ENCODE peak calls at places on chromosome X, in five cellular contexts. T is SK-N-SH, E is HepG2, C is K562, H is H1. U is an unnamed sample.
A peak's percentile ranks its signal among the peaks of the same experiment; 100 is the strongest.

GRCh38 chrX:136170109-136170800 is 22.9 kb downstream of the FHL1 start:
- DNase-seq in T (no peak), E (no peak), C (no peak), H (no peak), U (peak; percentile 41)

GRCh38 chrX:38515291-38515690 is 46.1 kb upstream of the TSPAN7 start:
- DNase-seq in T (no peak), E (no peak), C (no peak), H (no peak), U (no peak)

GRCh38 chrX:22090181-22090580 is 58.1 kb downstream of the PHEX start:
- DNase-seq in T (no peak), E (no peak), C (no peak), H (no peak), U (no peak)

GRCh38 chrX:149758068-149758714 is 15.7 kb upstream of the HSFX1 start:
- DNase-seq in T (no peak), E (no peak), C (no peak), H (no peak), U (no peak)

GRCh38 chrX:134671207-134671750 is 13.0 kb upstream of the PLAC1 start:
- DNase-seq in T (no peak), E (no peak), C (no peak), H (no peak), U (no peak)

GRCh38 chrX:106178826-106179225 is 10.7 kb downstream of the PWWP3B start:
- DNase-seq in T (no peak), E (no peak), C (no peak), H (no peak), U (no peak)

GRCh38 chrX:23736030-23736429 is 7.0 kb downstream of the ACOT9 start:
- DNase-seq in T (no peak), E (no peak), C (no peak), H (no peak), U (no peak)

GRCh38 chrX:134002921-134003615 is 17.7 kb upstream of the GPC3 start:
- DNase-seq in T (no peak), E (no peak), C (no peak), H (no peak), U (no peak)

GRCh38 chrX:95076449-95076848 is 1402.4 kb downstream of the FAM133A start:
- DNase-seq in T (peak; percentile 0), E (peak; percentile 2), C (peak; percentile 19), H (no peak), U (peak; percentile 38)

GRCh38 chrX:132564026-132564425 is 75.2 kb upstream of the MBNL3 start:
- DNase-seq in T (no peak), E (no peak), C (no peak), H (no peak), U (no peak)

GRCh38 chrX:132559101-132559500 is 70.3 kb upstream of the MBNL3 start:
- DNase-seq in T (no peak), E (peak; percentile 33), C (peak; percentile 4), H (no peak), U (no peak)

GRCh38 chrX:132565273-132565672 is 76.4 kb upstream of the MBNL3 start:
- DNase-seq in T (no peak), E (no peak), C (no peak), H (no peak), U (no peak)

GRCh38 chrX:132561974-132562373 is 73.1 kb upstream of the MBNL3 start:
- DNase-seq in T (no peak), E (peak; percentile 52), C (no peak), H (no peak), U (no peak)

DNA sequence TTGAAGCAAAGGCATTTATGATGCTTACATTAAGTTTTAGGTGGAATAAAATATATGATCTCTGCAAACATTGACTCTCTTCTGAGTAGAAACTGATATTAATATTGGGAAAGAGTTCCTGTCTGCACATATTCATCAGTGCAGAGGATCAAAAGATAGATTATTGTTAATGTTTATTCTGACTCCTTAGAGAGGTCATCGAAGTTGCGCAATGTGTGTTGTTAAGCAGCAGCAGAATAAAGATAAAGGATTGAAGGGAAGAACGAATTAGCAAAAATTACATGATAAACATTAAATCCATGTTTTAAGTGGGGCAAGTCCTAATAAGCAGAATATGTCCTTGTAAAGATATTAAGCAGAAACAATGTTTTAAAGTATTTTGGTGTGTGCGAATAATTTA is 72.6 kb upstream of the MBNL3 start:
- DNase-seq in T (no peak), E (peak; percentile 48), C (no peak), H (no peak), U (no peak)
- TF ChIP-seq JUND in T (no peak), E (no peak), C (no peak), H (no peak), U (no peak)

GRCh38 chrX:85619962-85620361 is 240.5 kb upstream of the POF1B start:
- DNase-seq in T (no peak), E (no peak), C (no peak), H (no peak), U (no peak)

GRCh38 chrX:85627363-85627762 is 247.9 kb upstream of the POF1B start:
- DNase-seq in T (peak; percentile 6), E (no peak), C (peak; percentile 5), H (no peak), U (peak; percentile 12)

GRCh38 chrX:85620466-85620865 is 241.0 kb upstream of the POF1B start:
- DNase-seq in T (no peak), E (no peak), C (no peak), H (no peak), U (no peak)

GRCh38 chrX:85622635-85623034 is 243.2 kb upstream of the POF1B start:
- DNase-seq in T (no peak), E (no peak), C (no peak), H (no peak), U (no peak)
- TF ChIP-seq JUND in T (no peak), E (no peak), C (no peak), H (no peak), U (no peak)

DNA sequence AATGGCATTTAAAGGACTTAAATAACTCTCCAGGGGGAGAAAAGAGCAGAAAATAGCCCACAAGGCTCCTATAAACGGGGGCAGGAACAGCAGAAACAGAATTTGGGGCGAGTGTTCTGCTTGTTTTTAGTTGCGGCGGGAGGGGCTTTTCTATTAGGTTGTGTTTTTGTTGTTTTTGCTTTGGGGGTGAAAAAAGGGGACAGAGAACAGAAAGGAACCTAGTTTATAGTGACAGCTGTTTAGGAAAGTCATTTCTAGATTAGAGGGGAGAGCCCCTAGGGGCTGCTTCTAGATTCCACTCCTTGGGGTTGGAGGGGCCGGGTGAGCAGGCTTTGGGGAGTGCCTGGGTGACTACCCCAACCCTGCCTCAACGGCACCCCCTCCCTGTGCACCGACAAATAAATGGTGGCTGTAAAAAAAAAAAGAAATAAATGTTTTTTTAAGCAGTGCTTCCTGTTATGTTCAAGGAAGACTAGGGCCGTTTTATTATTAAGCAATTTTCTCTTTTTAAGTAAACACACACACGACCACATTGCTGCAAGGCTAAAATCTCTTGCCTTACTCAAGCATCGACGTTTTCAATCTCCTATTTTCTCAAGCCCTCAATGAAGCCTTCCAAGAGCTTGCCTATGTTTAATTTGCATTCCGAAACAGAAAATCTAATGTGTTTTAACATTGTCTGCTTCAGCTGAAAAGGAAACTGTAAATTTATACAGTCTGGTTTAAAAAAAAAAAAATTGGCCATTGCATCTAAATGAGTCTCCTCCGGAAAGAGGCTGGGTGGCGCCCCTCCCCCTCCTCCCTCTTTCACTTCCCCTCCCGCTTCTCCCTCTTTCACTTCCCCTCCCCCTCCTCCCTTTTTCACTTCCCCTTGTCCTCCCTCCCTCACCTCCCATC is 123.3 kb upstream of the TBL1X start:
- DNase-seq in T (peak; percentile 63), E (no peak), C (peak; percentile 72), H (no peak), U (peak; percentile 52)
- TF ChIP-seq JUND in T (no peak), E (no peak), C (no peak), H (no peak), U (no peak)

GRCh38 chrX:16585486-16586370 is 64.2 kb upstream of the S100G start:
- DNase-seq in T (no peak), E (no peak), C (no peak), H (no peak), U (no peak)
- TF ChIP-seq JUND in T (no peak), E (no peak), C (no peak), H (no peak), U (no peak)

GRCh38 chrX:111445485-111445884 is 33.5 kb upstream of the DCX start:
- DNase-seq in T (peak; percentile 16), E (peak; percentile 21), C (peak; percentile 48), H (no peak), U (peak; percentile 40)
- TF ChIP-seq JUND in T (no peak), E (no peak), C (no peak), H (no peak), U (no peak)

DNA sequence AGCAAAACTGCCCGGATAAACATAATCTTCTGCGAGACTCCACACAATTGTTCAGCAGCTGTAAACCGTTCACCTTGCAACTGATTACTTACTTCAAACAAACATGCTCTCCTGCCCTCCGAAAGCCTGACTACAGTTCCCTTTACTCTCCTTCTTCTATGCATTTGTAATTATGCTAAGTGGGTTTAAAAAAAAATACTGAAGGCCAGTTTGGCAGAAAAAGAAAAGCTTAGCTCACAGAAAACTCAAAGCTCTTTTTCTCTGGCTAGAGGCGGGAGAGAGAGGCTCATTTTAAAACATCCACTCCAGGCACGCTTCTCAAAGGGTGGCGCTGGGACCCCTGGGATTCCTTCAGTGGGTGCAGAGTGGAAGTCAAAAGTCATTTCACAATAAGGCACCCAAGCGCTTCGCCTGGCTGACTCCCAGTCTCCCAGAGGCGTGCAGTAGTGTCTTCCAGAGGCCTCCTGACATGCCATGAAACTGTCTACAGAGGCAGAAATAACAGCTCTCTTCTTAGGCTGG is 1.9 kb downstream of the DHRSX start:
- DNase-seq in T (no peak), E (peak; percentile 65), C (peak; percentile 43), H (no peak), U (no peak)
- TF ChIP-seq JUND in T (no peak), E (no peak), C (no peak), H (no peak), U (no peak)

GRCh38 chrX:11430266-11430665 is 137.1 kb downstream of the AMELX start:
- DNase-seq in T (no peak), E (no peak), C (no peak), H (no peak), U (no peak)

GRCh38 chrX:11426712-11427081 is 133.5 kb downstream of the AMELX start:
- DNase-seq in T (no peak), E (no peak), C (no peak), H (no peak), U (no peak)

GRCh38 chrX:11427082-11428033 is 134.1 kb downstream of the AMELX start:
- DNase-seq in T (peak; percentile 26), E (no peak), C (peak; percentile 87), H (peak; percentile 73), U (no peak)

GRCh38 chrX:11431833-11432232 is 138.6 kb downstream of the AMELX start:
- DNase-seq in T (no peak), E (no peak), C (no peak), H (no peak), U (no peak)

GRCh38 chrX:11429543-11430085 is 136.4 kb downstream of the AMELX start:
- DNase-seq in T (no peak), E (no peak), C (no peak), H (no peak), U (no peak)
- TF ChIP-seq JUND in T (no peak), E (no peak), C (no peak), H (no peak), U (no peak)